ENCODE peak calls at places on chromosomes 4 and X, in nine cellular contexts. T is IMR-90, L is AML-193, N is GM20000, Z is NCI-H1092, M is HTR-8/SVneo, U is Peyer's patch, S is pons, E is cardiac muscle cell. F is an unnamed sample.

GRCh38 chr4:68038272-68038671 is 75.0 kb upstream of the TMPRSS11A start:
- DNase-seq in T (no peak), L (no peak), N (no peak), Z (no peak), M (no peak), U (no peak), S (no peak), E (no peak), F (no peak)

GRCh38 chr4:182748283-182748682 is 168.9 kb downstream of the DCTD start:
- DNase-seq in T (no peak), L (no peak), N (no peak), Z (no peak), M (no peak), U (no peak), S (no peak), E (no peak), F (no peak)

GRCh38 chr4:149885896-149886295 is 70.3 kb upstream of the IQCM start:
- DNase-seq in T (peak), L (no peak), N (no peak), Z (no peak), M (peak), U (no peak), S (no peak), E (no peak), F (no peak)

GRCh38 chrX:74280759-74281158 is 23.2 kb upstream of the ZCCHC13 start:
- DNase-seq in T (no peak), L (no peak), N (no peak), Z (no peak), M (no peak), U (no peak), S (no peak), E (no peak), F (no peak)

GRCh38 chr4:152591361-152591760 is 55.5 kb upstream of the FBXW7 start:
- DNase-seq in T (peak), L (no peak), N (no peak), Z (peak), M (no peak), U (peak), S (no peak), E (peak), F (no peak)

GRCh38 chrX:97524997-97525396 is 641.3 kb downstream of the RPA4 start:
- DNase-seq in T (no peak), L (no peak), N (no peak), Z (no peak), M (no peak), U (no peak), S (no peak), E (no peak), F (no peak)

GRCh38 chrX:25011589-25012432 is 4.0 kb downstream of the ARX start:
- DNase-seq in T (no peak), L (no peak), N (no peak), Z (no peak), M (no peak), U (no peak), S (no peak), E (no peak), F (no peak)

GRCh38 chr4:176270669-176271068 is 1.6 kb upstream of the ASB5 start:
- DNase-seq in T (peak), L (no peak), N (no peak), Z (no peak), M (peak), U (no peak), S (no peak), E (no peak), F (no peak)

GRCh38 chrX:102651968-102652744 is 873 bp downstream of the GPRASP1 start:
- DNase-seq in T (peak), L (no peak), N (peak), Z (peak), M (no peak), U (no peak), S (peak), E (peak), F (peak)

GRCh38 chr4:86909540-86909939 is 17.3 kb upstream of the C4orf36 start:
- DNase-seq in T (no peak), L (no peak), N (no peak), Z (no peak), M (no peak), U (no peak), S (no peak), E (no peak), F (no peak)

GRCh38 chrX:21705215-21705614 is 47.1 kb upstream of the KLHL34 start:
- DNase-seq in T (no peak), L (no peak), N (no peak), Z (no peak), M (no peak), U (no peak), S (no peak), E (no peak), F (no peak)

GRCh38 chrX:55056820-55057690 is 17.8 kb upstream of the PAGE2B start:
- DNase-seq in T (peak), L (no peak), N (no peak), Z (peak), M (no peak), U (no peak), S (peak), E (no peak), F (no peak)

GRCh38 chrX:110734894-110735541 is 60.6 kb downstream of the CHRDL1 start:
- DNase-seq in T (peak), L (no peak), N (no peak), Z (no peak), M (no peak), U (no peak), S (no peak), E (no peak), F (no peak)